ENCODE peak calls at places on chromosomes 4 and X, in five cellular contexts. L is HepG2, U is WTC11, O is K562, K is GM12878. Z is an unnamed sample.

GRCh38 chrX:67574696-67575095 is 30.9 kb downstream of the AR start:
- DNase-seq in L (no peak), O (no peak), K (no peak), U (no peak), Z (no peak)

GRCh38 chrX:67545772-67546495 is 2.1 kb downstream of the AR start:
- DNase-seq in U (peak), L (no peak), O (no peak), K (no peak), Z (peak)

GRCh38 chr4:146098978-146099377 is 76.5 kb upstream of the LSM6 start:
- DNase-seq in O (no peak), K (peak), U (no peak), L (no peak), Z (no peak)

GRCh38 chr4:168701061-168701460 is 204.2 kb downstream of the PALLD start:
- DNase-seq in L (no peak), U (no peak), K (no peak), O (no peak), Z (no peak)

GRCh38 chrX:9308426-9308825 is 156.4 kb upstream of the TBL1X start:
- DNase-seq in U (no peak), K (no peak), L (no peak), O (no peak), Z (no peak)

GRCh38 chrX:17788439-17788838 is 51.1 kb downstream of the SCML1 start:
- DNase-seq in U (peak), O (peak), K (no peak), L (peak), Z (peak)

GRCh38 chr4:122890142-122890769 is 32.1 kb downstream of the NUDT6 start:
- DNase-seq in K (no peak), U (no peak), O (no peak), L (no peak), Z (no peak)

GRCh38 chrX:119695535-119696050 is 2.6 kb upstream of the SEPTIN6 start:
- DNase-seq in K (no peak), O (no peak), U (no peak), L (no peak), Z (no peak)

GRCh38 chr4:76830612-76831474 is 67.1 kb downstream of the SOWAHB start:
- DNase-seq in L (peak), U (no peak), O (no peak), K (no peak), Z (no peak)

GRCh38 chr4:106522839-106523238 is 154.3 kb upstream of the GIMD1 start:
- DNase-seq in O (no peak), L (peak), U (no peak), K (no peak), Z (no peak)

GRCh38 chrX:21943460-21944135 is 3.1 kb downstream of the SMS start:
- DNase-seq in L (no peak), U (no peak), O (no peak), K (no peak), Z (no peak)

GRCh38 chrX:2928583-2929434 is at the start of gene ARSD:
- DNase-seq in L (peak), U (peak), K (no peak), O (no peak), Z (peak)

GRCh38 chrX:105307762-105308161 is 87.3 kb upstream of the TEX13A start:
- DNase-seq in O (no peak), U (no peak), L (no peak), K (no peak), Z (no peak)

GRCh38 chr4:21467551-21467950 is 481.0 kb downstream of the KCNIP4 start:
- DNase-seq in K (no peak), O (no peak), U (no peak), L (no peak), Z (no peak)

GRCh38 chrX:13791559-13791958 is 25.3 kb downstream of the GPM6B start:
- DNase-seq in O (no peak), K (no peak), L (no peak), U (no peak), Z (no peak)

GRCh38 chr4:56937262-56937661 is 29.6 kb downstream of the REST start:
- DNase-seq in O (no peak), L (no peak), U (no peak), K (no peak), Z (no peak)

GRCh38 chr4:151730003-151730559 is 30.7 kb downstream of the GATB start:
- DNase-seq in L (no peak), O (no peak), U (peak), K (no peak), Z (no peak)

GRCh38 chrX:9279271-9279596 is 185.6 kb upstream of the TBL1X start:
- DNase-seq in O (no peak), U (no peak), K (no peak), L (no peak), Z (no peak)

GRCh38 chrX:101550362-101550761 is at the start of gene ARMCX1:
- DNase-seq in K (no peak), O (no peak), L (no peak), U (peak), Z (peak)

GRCh38 chr4:56757821-56758400 is 63.6 kb downstream of the SPINK2 start:
- DNase-seq in K (peak), U (peak), O (no peak), L (peak), Z (peak)

GRCh38 chrX:107272431-107272921 is 66.1 kb downstream of the DNAAF6 start:
- DNase-seq in O (no peak), L (no peak), K (no peak), U (peak), Z (peak)
- TF ChIP-seq USF2 in O (no peak), L (no peak), K (no peak), U (no peak), Z (no peak)

GRCh38 chr4:111027526-111027925 is 404.6 kb upstream of the PITX2 start:
- DNase-seq in U (no peak), L (no peak), O (no peak), K (no peak), Z (no peak)
- TF ChIP-seq ATF3 in U (no peak), L (no peak), O (no peak), K (no peak), Z (no peak)

DNA sequence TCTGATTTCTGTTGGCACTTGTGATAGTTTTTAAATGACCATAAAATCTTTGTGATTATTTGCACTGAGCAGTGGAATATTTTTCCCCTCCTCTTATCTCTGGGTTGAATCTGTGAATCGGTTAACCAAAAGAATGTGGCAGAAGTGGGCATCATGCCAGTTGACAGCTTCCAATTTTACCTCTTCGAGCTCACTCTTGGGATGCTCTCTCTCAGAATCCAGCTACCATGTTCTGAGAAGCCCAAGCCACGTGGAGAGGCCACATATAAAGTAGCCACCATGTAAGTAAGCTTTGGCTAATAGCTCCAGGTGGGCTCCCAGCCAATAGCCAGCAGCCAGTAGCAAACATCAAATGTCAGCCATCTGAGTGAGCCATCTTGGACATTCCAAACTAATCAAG is 12.9 kb upstream of the WDR19 start:
- DNase-seq in U (no peak), L (no peak), O (no peak), K (no peak), Z (no peak)
- TF ChIP-seq USF2 in U (no peak), L (no peak), O (no peak), K (no peak), Z (no peak)

GRCh38 chrX:38375888-38376287 is 23.5 kb downstream of the OTC start:
- DNase-seq in K (no peak), L (no peak), O (no peak), U (no peak), Z (no peak)
- TF ChIP-seq ATF3 in K (no peak), L (no peak), O (no peak), U (no peak), Z (no peak)

GRCh38 chr4:108110450-108110849 is 58.3 kb downstream of the LEF1 start:
- DNase-seq in O (no peak), U (no peak), L (no peak), K (no peak), Z (no peak)
- TF ChIP-seq USF2 in O (no peak), U (no peak), L (no peak), K (no peak), Z (no peak)

GRCh38 chr4:94159790-94160189 is 47.9 kb upstream of the SMARCAD1 start:
- DNase-seq in O (no peak), K (no peak), U (no peak), L (no peak), Z (no peak)

GRCh38 chr4:94158883-94159282 is 48.8 kb upstream of the SMARCAD1 start:
- DNase-seq in K (no peak), L (no peak), O (no peak), U (no peak), Z (no peak)

GRCh38 chr4:94165256-94165655 is 42.4 kb upstream of the SMARCAD1 start:
- DNase-seq in L (peak), U (no peak), O (no peak), K (no peak), Z (no peak)

GRCh38 chr4:94156816-94157215 is 50.8 kb upstream of the SMARCAD1 start:
- DNase-seq in K (no peak), L (no peak), O (no peak), U (no peak), Z (no peak)

GRCh38 chr4:94160774-94161173 is 46.9 kb upstream of the SMARCAD1 start:
- DNase-seq in O (no peak), K (no peak), L (no peak), U (no peak), Z (no peak)
- TF ChIP-seq ATF3 in O (no peak), K (no peak), L (no peak), U (no peak), Z (no peak)

DNA sequence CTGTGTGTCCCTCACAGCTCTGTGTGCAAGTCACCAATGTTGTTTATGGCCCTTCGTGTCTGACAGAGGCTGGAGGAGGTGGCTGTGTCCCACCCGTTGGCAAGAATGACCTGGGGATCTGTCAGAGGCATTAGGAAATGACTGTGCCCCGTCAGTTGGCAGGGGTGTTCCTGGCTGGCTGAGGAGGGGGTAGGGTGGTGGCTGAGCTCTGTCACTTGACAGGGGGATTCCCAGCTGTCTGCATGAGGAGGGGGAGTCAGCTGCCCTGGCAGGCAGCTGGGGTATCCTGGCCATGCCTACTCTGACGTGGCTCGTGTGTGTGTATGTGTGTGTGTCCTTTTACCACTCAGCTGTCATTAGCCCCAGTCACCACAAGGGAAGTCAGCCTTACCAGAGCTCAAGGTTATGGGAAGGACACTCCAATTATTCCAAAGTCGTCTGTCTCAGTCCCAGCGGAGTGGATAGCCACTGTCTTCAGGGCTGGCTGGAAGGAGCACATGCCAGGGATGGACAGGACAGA is 93.2 kb downstream of the EFNB1 start:
- DNase-seq in L (no peak), U (no peak), K (no peak), O (no peak), Z (no peak)
- TF ChIP-seq USF2 in L (no peak), U (no peak), K (no peak), O (no peak), Z (no peak)

DNA sequence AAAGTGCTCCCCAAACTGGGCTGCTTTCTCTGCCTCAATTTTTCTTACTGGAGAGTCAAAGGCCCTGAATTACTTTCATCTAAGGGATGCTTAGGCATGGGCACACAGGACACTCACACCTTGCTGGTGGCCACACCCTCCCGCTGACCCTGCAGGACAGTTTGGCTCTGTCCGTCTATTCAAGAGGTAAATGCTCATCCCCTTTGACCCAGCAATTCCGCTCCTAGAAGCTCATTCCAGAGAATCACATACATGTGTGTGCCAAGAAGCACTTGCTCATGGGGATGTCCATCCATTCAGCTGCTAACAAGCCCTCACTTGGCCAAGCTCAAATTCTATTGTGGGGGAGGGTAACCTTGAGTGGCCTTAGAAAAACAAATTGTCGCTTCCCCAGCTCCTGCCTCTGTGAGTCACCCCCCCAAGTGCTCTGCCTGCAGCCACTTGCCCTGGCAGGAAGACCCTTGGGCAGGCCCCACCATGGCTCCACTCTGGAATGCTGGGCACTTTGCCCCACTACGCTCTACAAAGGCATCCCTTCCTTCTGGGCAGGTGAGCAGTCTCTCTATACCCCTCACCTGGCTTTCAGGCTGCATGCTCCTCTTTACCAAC is 54.5 kb downstream of the HTRA3 start:
- DNase-seq in L (no peak), O (no peak), U (no peak), K (no peak), Z (no peak)
- TF ChIP-seq ATF3 in L (no peak), O (no peak), U (no peak), K (no peak), Z (no peak)

DNA sequence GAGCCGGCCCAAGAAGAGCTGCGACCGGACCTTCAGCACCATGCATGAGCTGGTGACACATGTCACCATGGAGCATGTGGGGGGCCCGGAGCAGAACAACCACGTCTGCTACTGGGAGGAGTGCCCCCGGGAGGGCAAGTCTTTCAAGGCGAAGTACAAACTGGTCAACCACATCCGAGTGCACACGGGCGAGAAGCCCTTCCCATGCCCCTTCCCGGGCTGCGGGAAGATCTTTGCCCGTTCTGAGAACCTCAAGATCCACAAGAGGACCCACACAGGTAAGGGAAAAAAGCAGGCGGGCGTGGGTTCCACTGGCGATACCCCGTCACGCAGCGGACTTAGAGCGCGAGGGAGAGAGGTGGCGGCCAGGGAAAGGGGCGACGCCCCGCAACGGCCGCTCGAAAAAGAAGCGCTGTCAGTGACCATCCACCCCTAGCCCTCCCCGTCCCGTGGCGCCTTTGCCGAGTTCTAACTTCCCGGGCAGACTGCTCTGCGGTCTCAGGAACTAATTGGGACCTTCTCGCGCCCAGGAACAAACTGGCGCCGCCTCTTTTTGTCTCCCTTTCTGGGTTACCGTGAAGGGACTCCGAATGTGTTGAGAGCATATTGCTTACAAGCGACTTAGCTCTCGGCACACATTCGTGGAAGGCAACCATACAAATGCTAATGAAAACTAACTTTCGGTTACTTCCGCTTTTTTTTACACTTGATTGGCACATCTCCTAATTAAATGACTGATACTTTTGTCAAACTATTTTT is 1.7 kb downstream of the ZIC3 start:
- DNase-seq in K (no peak), L (no peak), U (no peak), O (no peak), Z (no peak)
- TF ChIP-seq USF2 in K (no peak), L (no peak), U (no peak), O (no peak), Z (no peak)

GRCh38 chrX:79630033-79631009 is 263.2 kb upstream of the ITM2A start:
- DNase-seq in U (no peak), O (no peak), K (peak), L (no peak), Z (no peak)
- TF ChIP-seq ATF3 in U (no peak), O (no peak), K (no peak), L (no peak), Z (no peak)